ENCODE peak calls at places on chromosomes 11 and 22, in four cellular contexts. D, L, U and I are unnamed samples.

GRCh38 chr11:48116437-48116836 is 100.2 kb upstream of the OR4B1 start:
- DNase-seq in L (no peak), D (no peak), U (no peak), I (no peak)

GRCh38 chr11:27193434-27194225 is 153.0 kb downstream of the BBOX1 start:
- DNase-seq in L (no peak), D (no peak), U (no peak), I (no peak)

GRCh38 chr22:32533265-32534068 is 58.9 kb downstream of the FBXO7 start:
- DNase-seq in D (no peak), L (no peak), U (no peak), I (no peak)

GRCh38 chr11:28713850-28714249 is 605.7 kb downstream of the METTL15 start:
- DNase-seq in L (no peak), U (no peak), D (no peak), I (no peak)

GRCh38 chr11:96361778-96362177 is 18.8 kb upstream of the MAML2 start:
- DNase-seq in U (no peak), D (no peak), L (no peak), I (no peak)

GRCh38 chr11:96254087-96254486 is 88.9 kb downstream of the MAML2 start:
- DNase-seq in U (peak; percentile 43), L (no peak), D (peak; percentile 22), I (no peak)

GRCh38 chr11:86593833-86594232 is 78.6 kb downstream of the ME3 start:
- DNase-seq in L (no peak), U (no peak), D (no peak), I (no peak)

GRCh38 chr22:18024276-18024939 is at the start of gene MICAL3:
- DNase-seq in D (peak; percentile 57), L (peak; percentile 68), U (peak; percentile 92), I (peak; percentile 80)

GRCh38 chr11:15145635-15146034 is 30.9 kb downstream of the INSC start:
- DNase-seq in D (no peak), U (no peak), L (peak; percentile 79), I (no peak)

GRCh38 chr22:27628891-27629631 is 172.5 kb downstream of the MN1 start:
- DNase-seq in L (no peak), U (no peak), D (no peak), I (no peak)

GRCh38 chr22:19432092-19432844 is at the start of gene MRPL40:
- DNase-seq in U (peak; percentile 97), D (peak; percentile 89), L (peak; percentile 96), I (peak; percentile 92)

GRCh38 chr11:12961615-12962014 is 47.5 kb upstream of the RASSF10 start:
- DNase-seq in L (no peak), D (no peak), U (no peak), I (no peak)
- TF ChIP-seq CTCF in L (no peak), D (no peak), U (no peak), I (no peak)

GRCh38 chr11:83088965-83089364 is 17.3 kb upstream of the RAB30 start:
- DNase-seq in D (peak; percentile 14), L (no peak), U (no peak), I (no peak)
- TF ChIP-seq CTCF in D (peak; percentile 15), L (no peak), U (no peak), I (no peak)

DNA sequence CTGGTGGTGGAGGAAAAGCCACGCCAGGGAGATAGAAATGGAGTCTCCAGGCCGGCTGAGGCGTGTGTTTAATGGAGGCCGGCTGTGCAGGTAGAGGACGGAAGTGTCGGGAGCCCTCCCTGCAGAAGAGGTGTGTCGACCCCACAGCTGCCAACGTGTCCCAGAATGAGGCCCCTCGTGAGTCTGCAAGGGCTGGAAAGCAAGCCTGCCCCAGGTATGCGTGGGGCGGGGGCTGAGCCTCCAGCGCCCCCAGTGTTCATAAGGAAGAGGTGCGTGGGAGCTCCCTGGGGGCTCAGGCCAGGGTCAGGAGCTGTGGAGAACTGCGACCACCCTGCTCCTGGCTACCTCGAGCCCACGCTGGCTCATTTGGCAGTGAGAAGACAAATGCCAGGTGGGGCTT is 38.0 kb upstream of the JAM3 start:
- DNase-seq in L (no peak), D (peak; percentile 69), U (no peak), I (peak; percentile 43)
- TF ChIP-seq CTCF in L (no peak), D (peak; percentile 65), U (peak; percentile 19), I (peak; percentile 51)

GRCh38 chr11:80107415-80107814 is 666.6 kb upstream of the TENM4 start:
- DNase-seq in L (no peak), D (peak; percentile 27), U (no peak), I (no peak)
- TF ChIP-seq CTCF in L (no peak), D (peak; percentile 14), U (no peak), I (no peak)

GRCh38 chr11:70064726-70065317 is 13.3 kb upstream of the ANO1 start:
- DNase-seq in D (no peak), L (peak; percentile 3), U (no peak), I (no peak)
- TF ChIP-seq CTCF in D (no peak), L (no peak), U (no peak), I (no peak)